ENCODE peak calls at places on chromosomes 12 and 14, in seven cellular contexts. V is lower lobe of right lung, F is AG09319, A is fibroblast of lung, S is upper lobe of right lung, K is progenitor cell of endocrine pancreas, I is cardiac fibroblast. J is an unnamed sample.
A peak's percentile ranks its signal among the peaks of the same experiment; 100 is the strongest.

GRCh38 chr14:87869619-87870583 is 123.1 kb downstream of the GALC start:
- DNase-seq in V (no peak), F (no peak), A (peak; percentile 94), S (no peak), K (no peak), I (peak; percentile 65), J (peak; percentile 5)

GRCh38 chr12:52139579-52140062 is 52.2 kb downstream of the KRT80 start:
- DNase-seq in V (no peak), F (no peak), A (no peak), S (no peak), K (peak; percentile 48), I (no peak), J (peak; percentile 72)

GRCh38 chr12:25110260-25110659 is 84.7 kb downstream of the DNAI7 start:
- DNase-seq in V (no peak), F (no peak), A (no peak), S (no peak), K (no peak), I (no peak), J (no peak)

GRCh38 chr14:37796703-37797416 is 201.4 kb downstream of the TTC6 start:
- DNase-seq in V (no peak), F (no peak), A (no peak), S (no peak), K (no peak), I (no peak), J (no peak)

GRCh38 chr12:112347521-112347920 is 34.7 kb downstream of the HECTD4 start:
- DNase-seq in V (no peak), F (no peak), A (peak; percentile 93), S (no peak), K (no peak), I (peak; percentile 81), J (peak; percentile 50)

GRCh38 chr12:87202189-87202588 is 827.0 kb downstream of the C12orf50 start:
- DNase-seq in V (no peak), F (no peak), A (no peak), S (no peak), K (no peak), I (no peak), J (no peak)

GRCh38 chr12:56461235-56462159 is 6.9 kb upstream of the SPRYD4 start:
- DNase-seq in V (no peak), F (no peak), A (peak; percentile 19), S (no peak), K (no peak), I (peak; percentile 70), J (no peak)

GRCh38 chr14:25607095-25607657 is 557.2 kb upstream of the STXBP6 start:
- DNase-seq in V (no peak), F (no peak), A (no peak), S (no peak), K (no peak), I (no peak), J (no peak)

GRCh38 chr14:66045572-66046021 is 440.6 kb upstream of the CCDC196 start:
- DNase-seq in V (no peak), F (no peak), A (peak; percentile 57), S (no peak), K (no peak), I (peak; percentile 55), J (no peak)

GRCh38 chr12:54935235-54935951 is 49.2 kb downstream of the TESPA1 start:
- DNase-seq in V (no peak), F (peak; percentile 40), A (peak; percentile 96), S (no peak), K (no peak), I (peak; percentile 97), J (peak; percentile 76)

GRCh38 chr12:95963104-95963503 is 20.0 kb downstream of the AMDHD1 start:
- DNase-seq in V (no peak), F (no peak), A (no peak), S (no peak), K (no peak), I (no peak), J (no peak)

GRCh38 chr12:88820012-88820411 is 239.7 kb upstream of the KITLG start:
- DNase-seq in V (no peak), F (no peak), A (no peak), S (no peak), K (no peak), I (no peak), J (no peak)

GRCh38 chr12:100826323-100826722 is 31.7 kb downstream of the ANO4 start:
- DNase-seq in V (no peak), F (no peak), A (peak; percentile 55), S (peak; percentile 64), K (peak; percentile 64), I (peak; percentile 52), J (no peak)

GRCh38 chr12:12441891-12442461 is 85.1 kb downstream of the BORCS5 start:
- DNase-seq in V (no peak), F (no peak), A (peak; percentile 70), S (no peak), K (no peak), I (peak; percentile 46), J (peak; percentile 38)

GRCh38 chr14:58942516-58942915 is 246.0 kb upstream of the DAAM1 start:
- DNase-seq in V (no peak), F (no peak), A (peak; percentile 74), S (no peak), K (no peak), I (peak; percentile 42), J (no peak)

GRCh38 chr14:90388982-90389381 is 7.8 kb upstream of the CALM1 start:
- DNase-seq in V (no peak), F (no peak), A (peak; percentile 32), S (no peak), K (no peak), I (peak; percentile 46), J (no peak)

GRCh38 chr12:57048423-57048822 is 1.5 kb downstream of the MYO1A start:
- DNase-seq in V (no peak), F (no peak), A (no peak), S (no peak), K (no peak), I (no peak), J (no peak)

GRCh38 chr12:91226-91625 is 24.7 kb downstream of the IQSEC3 start:
- DNase-seq in V (no peak), F (no peak), A (no peak), S (no peak), K (no peak), I (no peak), J (no peak)

GRCh38 chr12:110107369-110108281 is 16.5 kb upstream of the IFT81 start:
- DNase-seq in V (no peak), F (peak; percentile 77), A (peak; percentile 98), S (no peak), K (no peak), I (peak; percentile 95), J (no peak)

GRCh38 chr12:52496054-52496453 is 3.0 kb upstream of the KRT6A start:
- DNase-seq in V (no peak), F (no peak), A (no peak), S (no peak), K (no peak), I (no peak), J (no peak)

GRCh38 chr12:576613-577110 is 86.6 kb downstream of the NINJ2 start:
- DNase-seq in V (peak; percentile 2), F (no peak), A (no peak), S (no peak), K (no peak), I (no peak), J (no peak)

GRCh38 chr12:108839011-108839889 is 18.1 kb downstream of the SSH1 start:
- DNase-seq in V (peak; percentile 58), F (peak; percentile 82), A (peak; percentile 83), S (peak; percentile 69), K (no peak), I (peak; percentile 76), J (no peak)

GRCh38 chr12:19421503-19422282 is 17.6 kb upstream of the AEBP2 start:
- DNase-seq in V (no peak), F (no peak), A (no peak), S (no peak), K (no peak), I (no peak), J (no peak)

GRCh38 chr12:124683330-124683662 is 115.9 kb upstream of the NCOR2 start:
- DNase-seq in V (peak; percentile 69), F (no peak), A (peak; percentile 65), S (no peak), K (no peak), I (no peak), J (no peak)

GRCh38 chr14:73049428-73049827 is 8.9 kb upstream of the RBM25 start:
- DNase-seq in V (no peak), F (no peak), A (no peak), S (no peak), K (no peak), I (no peak), J (no peak)

DNA sequence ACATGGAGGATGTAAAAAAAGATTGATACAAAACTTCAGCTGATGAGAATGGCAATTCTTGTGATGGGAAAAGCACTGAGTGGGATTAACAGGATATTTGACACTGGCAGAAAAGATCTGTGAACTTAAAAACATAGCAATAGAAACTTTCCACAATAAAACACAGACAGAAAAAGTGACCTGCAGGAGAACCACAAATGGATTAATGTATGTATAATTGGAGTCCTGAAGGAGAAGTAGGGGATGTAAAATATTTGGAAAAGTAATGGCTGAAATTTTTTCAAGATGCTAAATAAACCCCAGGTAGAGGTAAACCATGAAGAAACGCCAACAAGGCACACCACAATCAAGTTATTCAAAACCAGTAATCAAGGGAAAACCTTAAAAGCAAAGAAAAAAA is 130.8 kb upstream of the C14orf180 start:
- DNase-seq in V (no peak), F (no peak), A (no peak), S (no peak), K (no peak), I (no peak), J (no peak)
- TF ChIP-seq CTCF in V (no peak), F (no peak), A (no peak), S (no peak), K (no peak), I (no peak), J (no peak)

GRCh38 chr14:101055106-101055662 is 151.7 kb upstream of the RTL1 start:
- DNase-seq in V (no peak), F (no peak), A (no peak), S (no peak), K (no peak), I (no peak), J (no peak)

GRCh38 chr14:101056446-101056845 is 152.9 kb upstream of the RTL1 start:
- DNase-seq in V (no peak), F (no peak), A (peak; percentile 33), S (no peak), K (no peak), I (no peak), J (no peak)

GRCh38 chr14:101057394-101057793 is 153.9 kb upstream of the RTL1 start:
- DNase-seq in V (no peak), F (no peak), A (no peak), S (no peak), K (no peak), I (no peak), J (no peak)

GRCh38 chr14:101054671-101055070 is 151.1 kb upstream of the RTL1 start:
- DNase-seq in V (no peak), F (no peak), A (peak; percentile 48), S (no peak), K (no peak), I (no peak), J (no peak)

GRCh38 chr14:101055776-101056374 is 152.4 kb upstream of the RTL1 start:
- DNase-seq in V (no peak), F (no peak), A (no peak), S (no peak), K (no peak), I (peak; percentile 11), J (no peak)
- TF ChIP-seq CTCF in V (no peak), F (no peak), A (no peak), S (no peak), K (no peak), I (no peak), J (no peak)

GRCh38 chr12:130281157-130281799 is 56.4 kb upstream of the PIWIL1 start:
- DNase-seq in V (no peak), F (no peak), A (no peak), S (no peak), K (peak; percentile 47), I (no peak), J (no peak)
- TF ChIP-seq CTCF in V (peak; percentile 83), F (peak; percentile 36), A (peak; percentile 26), S (peak; percentile 82), K (peak; percentile 84), I (peak; percentile 46), J (peak; percentile 37)

GRCh38 chr14:54509546-54510501 is at the start of gene CGRRF1:
- DNase-seq in V (peak; percentile 99), F (peak; percentile 96), A (peak; percentile 99), S (peak; percentile 99), K (peak; percentile 98), I (peak; percentile 99), J (peak; percentile 97)
- TF ChIP-seq CTCF in V (peak; percentile 74), F (peak; percentile 47), A (peak; percentile 34), S (peak; percentile 81), K (peak; percentile 71), I (peak; percentile 22), J (peak; percentile 52)